ENCODE peak calls at places on chromosomes 6 and 20, in seven cellular contexts. Z is GM23248; F is heart left ventricle; P is A673; V is CD8-positive, alpha-beta memory T cell; A is uterus; H is mesenchymal stem cell. R is an unnamed sample.

GRCh38 chr6:11423667-11424066 is 113.9 kb upstream of the TMEM170B start:
- DNase-seq in Z (no peak), F (no peak), P (no peak), V (no peak), A (no peak), H (no peak), R (no peak)

GRCh38 chr6:125745281-125746018 is 4.0 kb upstream of the HEY2 start:
- DNase-seq in Z (no peak), F (no peak), P (no peak), V (no peak), A (no peak), H (no peak), R (no peak)

GRCh38 chr6:156437084-156437879 is 339.9 kb upstream of the ARID1B start:
- DNase-seq in Z (no peak), F (no peak), P (no peak), V (no peak), A (no peak), H (no peak), R (no peak)

GRCh38 chr20:45792513-45793118 is 862 bp downstream of the DNTTIP1 start:
- DNase-seq in Z (no peak), F (no peak), P (no peak), V (no peak), A (no peak), H (no peak), R (no peak)

GRCh38 chr6:138275976-138276375 is 57.7 kb upstream of the PBOV1 start:
- DNase-seq in Z (no peak), F (no peak), P (no peak), V (no peak), A (no peak), H (no peak), R (no peak)

GRCh38 chr20:12053348-12053747 is 135.7 kb downstream of the BTBD3 start:
- DNase-seq in Z (peak; percentile 25), F (no peak), P (peak; percentile 35), V (no peak), A (no peak), H (peak; percentile 31), R (no peak)

GRCh38 chr20:32793059-32793458 is 26.7 kb upstream of the MAPRE1 start:
- DNase-seq in Z (no peak), F (no peak), P (no peak), V (no peak), A (no peak), H (no peak), R (no peak)

GRCh38 chr6:83920017-83920416 is 60.5 kb downstream of the CYB5R4 start:
- DNase-seq in Z (peak; percentile 62), F (no peak), P (no peak), V (no peak), A (no peak), H (peak; percentile 27), R (no peak)

GRCh38 chr6:30156262-30156599 is 4.8 kb downstream of the TRIM10 start:
- DNase-seq in Z (peak; percentile 44), F (no peak), P (peak; percentile 85), V (no peak), A (peak; percentile 29), H (no peak), R (no peak)

GRCh38 chr6:158018851-158019361 is 37.2 kb downstream of the SYNJ2 start:
- DNase-seq in Z (peak; percentile 53), F (no peak), P (peak; percentile 73), V (no peak), A (no peak), H (peak; percentile 94), R (no peak)

GRCh38 chr20:32777177-32777956 is 15.2 kb downstream of the DNMT3B start:
- DNase-seq in Z (no peak), F (no peak), P (no peak), V (no peak), A (no peak), H (no peak), R (no peak)

GRCh38 chr20:11207749-11208502 is 534.1 kb upstream of the JAG1 start:
- DNase-seq in Z (peak; percentile 85), F (no peak), P (peak; percentile 67), V (no peak), A (no peak), H (peak; percentile 65), R (no peak)

GRCh38 chr20:13765299-13765698 is 19.4 kb downstream of the ESF1 start:
- DNase-seq in Z (no peak), F (no peak), P (peak; percentile 52), V (no peak), A (no peak), H (no peak), R (no peak)
- H3K36me3 ChIP-seq in Z (peaks cover 46% of the 10 kb centered on the region), F (peaks cover 89% of the 10 kb centered on the region), P (peaks cover 77% of the 10 kb centered on the region), V (peaks cover 25% of the 10 kb centered on the region), A (peaks cover 4% of the 10 kb centered on the region), H (peaks cover 83% of the 10 kb centered on the region), R (peaks cover 74% of the 10 kb centered on the region)

GRCh38 chr6:5174756-5175155 is 86.0 kb downstream of the LYRM4 start:
- DNase-seq in Z (no peak), F (no peak), P (peak; percentile 47), V (no peak), A (no peak), H (no peak), R (no peak)
- H3K4me1 ChIP-seq in Z (no peaks in the 10 kb centered on the region), F (peaks cover 6% of the 10 kb centered on the region), P (peaks cover 55% of the 10 kb centered on the region), V (peaks cover 56% of the 10 kb centered on the region), A (no peaks in the 10 kb centered on the region), H (no peaks in the 10 kb centered on the region), R (no peaks in the 10 kb centered on the region)

DNA sequence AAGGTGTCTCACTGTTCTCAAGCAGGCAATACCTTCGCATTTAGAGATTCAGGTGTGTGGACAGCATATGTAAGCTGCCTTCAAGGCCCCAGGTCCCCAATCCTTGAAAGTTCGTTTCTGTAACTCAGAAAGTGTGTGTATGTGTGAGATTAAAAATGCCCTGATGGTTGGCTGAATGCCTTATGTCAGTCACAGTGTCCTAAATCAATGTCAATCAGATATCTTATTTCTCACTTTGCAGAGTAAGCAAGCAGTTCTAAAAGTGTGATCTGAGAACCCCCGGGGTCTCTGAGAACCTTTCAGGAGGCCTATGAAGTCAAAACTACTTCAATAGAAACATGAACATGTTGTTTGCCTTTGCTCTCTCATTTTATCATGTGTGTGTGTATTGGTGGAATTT is 123.2 kb upstream of the NUP153 start:
- DNase-seq in Z (no peak), F (no peak), P (no peak), V (no peak), A (no peak), H (no peak), R (no peak)
- H3K36me3 ChIP-seq in Z (peaks cover 69% of the 10 kb centered on the region), F (peaks cover 98% of the 10 kb centered on the region), P (no peaks in the 10 kb centered on the region), V (no peaks in the 10 kb centered on the region), A (no peaks in the 10 kb centered on the region), H (peaks cover 73% of the 10 kb centered on the region), R (peaks cover 91% of the 10 kb centered on the region)

GRCh38 chr6:150711584-150712501 is 112.2 kb downstream of the PLEKHG1 start:
- DNase-seq in Z (no peak), F (peak; percentile 64), P (no peak), V (no peak), A (no peak), H (no peak), R (no peak)

GRCh38 chr6:150715132-150715531 is 115.4 kb downstream of the PLEKHG1 start:
- DNase-seq in Z (no peak), F (no peak), P (no peak), V (no peak), A (no peak), H (no peak), R (no peak)

GRCh38 chr6:150712502-150713252 is 113.0 kb downstream of the PLEKHG1 start:
- DNase-seq in Z (no peak), F (no peak), P (no peak), V (no peak), A (no peak), H (no peak), R (no peak)

GRCh38 chr6:150711061-150711460 is 111.4 kb downstream of the PLEKHG1 start:
- DNase-seq in Z (no peak), F (no peak), P (no peak), V (no peak), A (no peak), H (no peak), R (no peak)

DNA sequence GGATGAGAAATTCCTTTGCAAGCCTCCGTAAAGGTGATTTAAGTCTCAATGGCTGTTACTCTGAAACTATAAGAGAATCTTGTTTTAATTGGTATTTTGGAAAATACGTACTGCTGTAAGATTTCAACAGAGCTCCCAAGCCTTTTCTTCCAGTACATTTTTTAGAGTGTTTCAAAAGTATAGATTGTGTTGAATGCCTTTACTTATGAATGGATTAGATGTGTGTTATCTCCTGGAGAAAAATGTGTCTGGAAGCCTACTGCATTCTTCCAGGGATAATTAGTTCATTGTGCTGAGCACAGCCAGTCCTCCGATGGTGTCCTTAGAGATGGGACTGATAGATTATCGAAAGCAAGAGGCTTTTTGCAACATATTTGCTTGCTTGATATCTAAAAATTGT is 114.2 kb downstream of the PLEKHG1 start:
- DNase-seq in Z (no peak), F (no peak), P (no peak), V (no peak), A (no peak), H (no peak), R (no peak)
- H3K4me1 ChIP-seq in Z (no peaks in the 10 kb centered on the region), F (peaks cover 34% of the 10 kb centered on the region), P (peaks cover 11% of the 10 kb centered on the region), V (no peaks in the 10 kb centered on the region), A (no peaks in the 10 kb centered on the region), H (no peaks in the 10 kb centered on the region), R (peaks cover 20% of the 10 kb centered on the region)

DNA sequence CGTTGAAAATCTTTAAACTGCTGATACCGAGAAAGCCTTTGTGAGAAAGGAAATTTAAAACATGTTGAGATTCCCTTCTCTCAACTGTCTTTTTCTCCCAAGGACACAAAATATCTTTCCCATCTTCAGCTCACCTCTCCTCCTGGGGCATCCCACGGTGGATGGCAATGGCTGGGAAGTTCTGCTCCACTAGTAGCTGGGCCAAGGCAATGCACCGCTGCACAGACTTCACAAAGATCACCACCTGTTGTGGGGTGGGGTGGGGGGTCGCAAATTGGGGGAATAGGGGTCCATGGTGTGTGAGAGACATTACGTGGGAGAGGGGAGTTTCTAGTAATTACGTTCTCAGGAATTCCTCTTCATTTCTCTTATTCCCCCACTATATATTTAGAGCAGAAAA is 2.4 kb downstream of the MCCD1 start:
- DNase-seq in Z (no peak), F (no peak), P (no peak), V (no peak), A (no peak), H (no peak), R (no peak)
- H3K36me3 ChIP-seq in Z (peaks cover 63% of the 10 kb centered on the region), F (peaks cover 68% of the 10 kb centered on the region), P (peaks cover 64% of the 10 kb centered on the region), V (peaks cover 53% of the 10 kb centered on the region), A (no peaks in the 10 kb centered on the region), H (peaks cover 69% of the 10 kb centered on the region), R (peaks cover 60% of the 10 kb centered on the region)